ENCODE peak calls at places on chromosomes 16 and 17, in four cellular contexts. L is NCI-H1105 treated with DMSO at 0.1 percent for 48 hours; M is amniotic stem cell; E is activated effector memory CD4-positive, alpha-beta T cell treated with anti-CD3 and anti-CD28 coated beads, Interleukin-2, amount 50 U/mL, for 16 hours. U is an unnamed sample.

GRCh38 chr17:44203731-44204452 is 4.2 kb upstream of the ATXN7L3 start:
- DNase-seq in L (peak; percentile 29), E (peak; percentile 74), M (no peak), U (peak; percentile 29)

GRCh38 chr17:72152392-72152727 is 31.5 kb downstream of the SOX9 start:
- DNase-seq in M (no peak), E (no peak), L (no peak), U (no peak)

GRCh38 chr17:77312786-77313599 is 172.2 kb downstream of the SEC14L1 start:
- DNase-seq in M (peak; percentile 49), L (no peak), E (no peak), U (no peak)

GRCh38 chr16:77885596-77886295 is 97.4 kb downstream of the VAT1L start:
- DNase-seq in L (no peak), E (no peak), M (no peak), U (no peak)

GRCh38 chr17:32805029-32805976 is 71.6 kb downstream of the MYO1D start:
- DNase-seq in M (no peak), E (no peak), L (no peak), U (no peak)

GRCh38 chr16:30005341-30006094 is 5.3 kb downstream of the DOC2A start:
- DNase-seq in M (no peak), L (peak; percentile 53), E (peak; percentile 73), U (no peak)

GRCh38 chr17:65143899-65144590 is 6.9 kb downstream of the RGS9 start:
- DNase-seq in M (no peak), E (no peak), L (no peak), U (no peak)

GRCh38 chr17:66910651-66911285 is 53.7 kb upstream of the CACNG4 start:
- DNase-seq in E (no peak), L (no peak), M (no peak), U (no peak)

GRCh38 chr17:75827291-75828050 is 16.7 kb downstream of the UNC13D start:
- DNase-seq in M (no peak), L (peak; percentile 59), E (peak; percentile 88), U (peak; percentile 21)

GRCh38 chr16:31417916-31418315 is 10.2 kb downstream of the COX6A2 start:
- DNase-seq in E (no peak), L (no peak), M (no peak), U (no peak)

GRCh38 chr16:491225-491919 is 36.1 kb upstream of the CAPN15 start:
- DNase-seq in L (no peak), M (no peak), E (no peak), U (no peak)